ENCODE peak calls at places on chromosomes 1 and 21, in seven cellular contexts. T is cardiac muscle cell, G is psoas muscle, P is right atrium auricular region, Q is Peyer's patch, Z is body of pancreas, O is lower lobe of right lung. S is an unnamed sample. For H3K9me3, the result is how much of the 10 kb centered on the place peaks cover.

GRCh38 chr1:116130376-116130775 is 19.2 kb downstream of the MAB21L3 start:
- DNase-seq in Q (no peak), P (no peak), Z (no peak), T (no peak), G (no peak), O (no peak), S (no peak)

GRCh38 chr1:166763318-166763717 is 76.0 kb upstream of the POGK start:
- DNase-seq in Z (peak), P (no peak), Q (no peak), T (no peak), G (no peak), O (no peak), S (no peak)

GRCh38 chr1:115545791-115546733 is 95.7 kb upstream of the VANGL1 start:
- DNase-seq in Z (peak), G (no peak), P (no peak), O (no peak), Q (no peak), T (peak), S (peak)

GRCh38 chr1:175498002-175498401 is 245.4 kb downstream of the TNR start:
- DNase-seq in P (no peak), G (no peak), O (no peak), Q (no peak), T (no peak), Z (no peak), S (no peak)

GRCh38 chr1:204323887-204324286 is 35.8 kb downstream of the PLEKHA6 start:
- DNase-seq in Z (no peak), P (peak), Q (no peak), T (peak), G (no peak), O (no peak), S (no peak)

GRCh38 chr1:32702599-32703478 is at the start of gene SYNC:
- DNase-seq in O (peak), Z (no peak), P (no peak), Q (no peak), G (peak), T (peak), S (no peak)

GRCh38 chr1:220733090-220733569 is 15.0 kb upstream of the MTARC2 start:
- DNase-seq in O (peak), Q (peak), T (peak), Z (peak), G (peak), P (peak), S (peak)

GRCh38 chr1:108121361-108122143 is 78.6 kb downstream of the SLC25A24 start:
- DNase-seq in Z (no peak), O (no peak), G (peak), Q (no peak), T (no peak), P (no peak), S (no peak)

GRCh38 chr1:32612189-32612881 is 38.0 kb downstream of the ZBTB8OS start:
- DNase-seq in G (peak), T (peak), O (peak), P (peak), Q (peak), Z (peak), S (peak)

GRCh38 chr1:57307382-57307781 is 116.5 kb downstream of the DAB1 start:
- DNase-seq in O (no peak), P (no peak), Z (peak), T (no peak), Q (peak), G (no peak), S (no peak)

GRCh38 chr1:90564164-90564563 is 152.9 kb downstream of the BARHL2 start:
- DNase-seq in Q (no peak), Z (no peak), T (no peak), O (no peak), G (no peak), P (no peak), S (no peak)

GRCh38 chr1:44547837-44548236 is 126.4 kb downstream of the TMEM53 start:
- DNase-seq in P (no peak), Q (no peak), G (no peak), O (no peak), T (no peak), Z (no peak), S (no peak)

GRCh38 chr1:171683826-171684225 is 31.3 kb upstream of the MYOC start:
- DNase-seq in T (no peak), Q (no peak), G (no peak), P (no peak), O (no peak), Z (no peak), S (no peak)

GRCh38 chr1:201088395-201088794 is 23.8 kb downstream of the CACNA1S start:
- DNase-seq in G (no peak), P (no peak), Z (no peak), T (no peak), Q (no peak), O (no peak), S (no peak)

GRCh38 chr1:248884632-248885295 is 21.3 kb upstream of the PGBD2 start:
- DNase-seq in G (no peak), Q (no peak), T (no peak), Z (no peak), O (no peak), P (no peak), S (no peak)

GRCh38 chr21:40732243-40732642 is 114.7 kb downstream of the DSCAM start:
- DNase-seq in P (no peak), Z (no peak), Q (no peak), T (no peak), G (no peak), O (no peak), S (no peak)

GRCh38 chr21:40731206-40731605 is 115.8 kb downstream of the DSCAM start:
- DNase-seq in G (no peak), O (no peak), Z (no peak), P (no peak), T (no peak), Q (no peak), S (no peak)

GRCh38 chr21:40736145-40736544 is 110.8 kb downstream of the DSCAM start:
- DNase-seq in G (no peak), T (no peak), O (no peak), P (no peak), Z (no peak), Q (no peak), S (no peak)

GRCh38 chr21:40732998-40733397 is 114.0 kb downstream of the DSCAM start:
- DNase-seq in Z (no peak), P (no peak), Q (no peak), G (no peak), T (no peak), O (no peak), S (no peak)

DNA sequence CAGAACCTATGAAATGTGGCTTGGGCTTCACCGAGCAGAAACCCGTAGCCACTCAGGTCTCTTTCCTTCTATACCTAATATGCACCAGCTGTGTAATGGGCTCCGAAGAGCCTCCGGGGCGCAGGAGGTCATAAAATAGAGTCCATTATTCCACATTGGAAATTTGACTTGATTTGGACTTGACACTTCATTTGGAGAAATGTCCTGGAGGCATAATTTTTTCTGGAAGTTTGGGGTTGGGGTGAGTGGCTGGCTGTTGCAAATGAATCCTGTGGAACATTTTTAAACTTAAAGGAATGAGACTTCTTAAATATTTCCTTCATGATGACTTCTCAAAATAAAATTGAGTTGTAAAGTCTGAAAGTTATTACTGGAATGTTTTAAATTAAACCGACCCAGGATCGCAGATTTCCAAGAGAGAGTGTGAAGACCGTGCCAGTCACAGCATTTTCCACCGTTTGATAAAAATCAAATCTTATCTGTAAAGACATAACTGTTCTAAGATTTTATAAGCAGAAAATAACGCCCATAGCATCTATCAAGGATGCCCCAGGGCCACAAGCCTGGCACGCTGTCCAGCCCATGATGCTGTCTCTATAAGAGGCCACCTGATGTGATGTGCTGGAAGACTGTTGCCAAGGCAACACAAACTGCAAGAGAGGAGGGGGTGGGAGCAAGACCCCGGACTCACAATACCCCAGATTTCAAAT is 116.8 kb downstream of the DSCAM start:
- DNase-seq in Q (no peak), T (no peak), P (no peak), O (no peak), Z (no peak), G (no peak), S (no peak)
- H3K9me3 ChIP-seq in Q (under half), T (under half), P (under half), O (under half), Z (under half), G (under half), S (under half)

DNA sequence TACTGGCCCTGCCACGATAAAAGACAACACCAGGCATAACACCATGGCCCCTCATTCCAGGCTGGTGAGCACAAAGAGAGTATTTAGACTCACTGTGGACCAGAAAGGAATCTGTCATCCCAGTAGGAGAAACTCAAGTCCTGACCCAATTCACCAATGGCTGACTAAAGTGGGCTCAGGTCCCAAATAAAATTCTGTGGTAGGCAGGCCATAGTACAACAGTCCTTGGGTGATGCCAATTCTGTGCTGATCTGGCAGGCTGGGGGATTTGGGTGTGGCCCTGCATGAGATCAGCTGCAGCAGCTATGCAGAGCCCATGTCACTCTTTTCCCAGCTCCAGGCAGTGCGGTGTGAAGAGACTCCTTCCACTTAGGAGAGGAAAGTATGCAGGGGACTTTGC is 245.1 kb downstream of the LBR start:
- DNase-seq in T (no peak), G (no peak), P (no peak), Z (no peak), Q (no peak), O (no peak), S (no peak)
- H3K9me3 ChIP-seq in T (under half), G (under half), P (under half), Z (under half), Q (under half), O (under half), S (under half)

DNA sequence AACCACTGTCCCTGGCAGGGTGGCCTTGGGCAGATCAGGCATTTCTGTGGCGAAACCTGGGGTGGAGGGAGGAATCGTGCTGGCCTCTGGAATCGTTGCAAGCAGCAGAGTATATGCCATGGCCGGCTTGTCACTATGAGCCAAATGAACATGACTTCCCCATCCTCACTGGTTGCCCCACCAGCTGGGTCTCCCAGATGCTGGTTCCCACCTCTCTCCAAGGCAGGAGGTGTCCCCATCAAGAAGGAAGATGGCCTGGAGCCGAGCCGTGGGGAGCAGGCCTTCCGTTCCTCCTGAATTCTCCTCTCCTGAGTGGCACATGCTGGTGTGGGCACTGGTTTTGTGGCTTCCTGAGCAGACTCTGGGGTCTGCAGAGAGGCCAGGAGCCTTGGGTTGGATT is 60.2 kb upstream of the ACTRT2 start:
- DNase-seq in O (peak), G (peak), T (no peak), Q (no peak), P (no peak), Z (no peak), S (peak)
- H3K9me3 ChIP-seq in O (under half), G (under half), T (under half), Q (under half), P (under half), Z (under half), S (under half)

GRCh38 chr1:54953846-54954245 is 26.6 kb upstream of the TMEM61 start:
- DNase-seq in O (no peak), G (no peak), Q (no peak), P (no peak), Z (no peak), T (no peak), S (no peak)

GRCh38 chr1:54962612-54963395 is 17.6 kb upstream of the TMEM61 start:
- DNase-seq in G (no peak), Z (no peak), Q (no peak), O (no peak), T (no peak), P (no peak), S (no peak)

GRCh38 chr1:54955359-54955758 is 25.1 kb upstream of the TMEM61 start:
- DNase-seq in Z (no peak), G (no peak), Q (no peak), O (no peak), P (no peak), T (no peak), S (no peak)

GRCh38 chr1:54956726-54957125 is 23.7 kb upstream of the TMEM61 start:
- DNase-seq in T (no peak), Q (no peak), Z (no peak), P (no peak), G (no peak), O (no peak), S (no peak)

GRCh38 chr1:54959241-54959640 is 21.2 kb upstream of the TMEM61 start:
- DNase-seq in G (no peak), P (no peak), Q (no peak), T (no peak), O (no peak), Z (no peak), S (no peak)
- H3K9me3 ChIP-seq in G (under half), P (under half), Q (under half), T (under half), O (under half), Z (under half), S (under half)

DNA sequence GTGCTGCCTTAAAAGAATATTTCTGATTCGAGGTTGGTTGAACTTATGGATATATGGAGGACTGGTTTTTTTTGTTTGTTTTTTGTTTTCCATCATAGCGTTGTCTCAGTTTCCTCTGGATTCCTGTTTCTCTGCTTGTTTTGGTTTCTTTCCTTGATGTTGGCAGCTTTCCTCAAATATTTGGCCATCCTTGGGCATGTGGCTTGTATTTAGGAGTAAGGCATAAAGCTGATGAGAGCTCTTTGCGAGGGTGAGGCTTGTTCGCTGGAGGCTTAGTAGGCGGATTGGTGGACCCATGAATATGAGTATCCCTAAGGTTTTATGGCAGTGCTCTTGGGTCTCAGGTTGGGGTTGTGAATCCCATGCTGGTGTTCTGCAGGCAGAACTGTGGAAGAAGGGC is 22.9 kb downstream of the DYRK1A start:
- DNase-seq in G (no peak), Z (no peak), Q (no peak), O (no peak), P (no peak), T (no peak), S (no peak)
- H3K9me3 ChIP-seq in G (under half), Z (under half), Q (under half), O (under half), P (under half), T (under half), S (under half)

GRCh38 chr1:4616831-4617465 is 37.5 kb upstream of the AJAP1 start:
- DNase-seq in P (no peak), Q (no peak), T (no peak), O (no peak), Z (no peak), G (peak), S (peak)
- H3K9me3 ChIP-seq in P (under half), Q (under half), T (under half), O (under half), Z (under half), G (under half), S (under half)

S was measured in right lobe of liver.